ENCODE peak calls at places on chromosomes 7 and 10, in five cellular contexts. I is suprapubic skin; C is CD8-positive, alpha-beta memory T cell; H is right lobe of liver; S is thoracic aorta. W is an unnamed sample.

GRCh38 chr10:38146579-38147333 is 52.6 kb downstream of the ZNF37A start:
- DNase-seq in S (no peak), I (no peak), H (no peak), C (no peak), W (no peak)

GRCh38 chr7:107989618-107990373 is 13.2 kb downstream of the LAMB1 start:
- DNase-seq in I (no peak), C (no peak), S (no peak), H (no peak), W (no peak)

GRCh38 chr7:75762350-75762917 is 9.6 kb downstream of the CCL26 start:
- DNase-seq in H (no peak), S (no peak), I (no peak), C (no peak), W (no peak)

GRCh38 chr10:43202657-43203490 is 64.0 kb downstream of the RASGEF1A start:
- DNase-seq in S (no peak), I (peak; percentile 79), H (peak; percentile 63), C (peak; percentile 44), W (no peak)

GRCh38 chr10:132883391-132883881 is 58.9 kb downstream of the CFAP46 start:
- DNase-seq in C (no peak), S (no peak), I (peak; percentile 58), H (peak; percentile 27), W (no peak)

GRCh38 chr7:106070567-106071254 is 41.4 kb downstream of the SYPL1 start:
- DNase-seq in S (no peak), I (no peak), H (no peak), C (no peak), W (no peak)

GRCh38 chr10:21534611-21535493 is 820 bp downstream of the MLLT10 start:
- DNase-seq in S (no peak), I (no peak), C (peak; percentile 45), H (peak; percentile 76), W (peak; percentile 36)

GRCh38 chr7:50349963-50350944 is 45.7 kb downstream of the IKZF1 start:
- DNase-seq in H (no peak), C (peak; percentile 51), I (no peak), S (no peak), W (no peak)

GRCh38 chr10:131143425-131144165 is 167.9 kb downstream of the TCERG1L start:
- DNase-seq in H (no peak), I (no peak), C (no peak), S (no peak), W (peak; percentile 52)

GRCh38 chr10:88525371-88526079 is 57.6 kb downstream of the RNLS start:
- DNase-seq in H (no peak), C (no peak), S (no peak), I (no peak), W (no peak)

GRCh38 chr10:107081644-107082043 is 82.9 kb downstream of the SORCS1 start:
- DNase-seq in C (no peak), S (no peak), I (no peak), H (no peak), W (no peak)

GRCh38 chr10:131205556-131205955 is 106.0 kb downstream of the TCERG1L start:
- DNase-seq in S (no peak), C (no peak), I (peak; percentile 62), H (no peak), W (no peak)

GRCh38 chr10:118300266-118300665 is 41.9 kb downstream of the FAM204A start:
- DNase-seq in C (no peak), S (no peak), H (no peak), I (no peak), W (no peak)

GRCh38 chr7:102390697-102391484 is 5.3 kb upstream of the PRKRIP1 start:
- DNase-seq in H (peak; percentile 85), S (peak; percentile 25), C (peak; percentile 63), I (peak; percentile 90), W (peak; percentile 28)

GRCh38 chr7:44958645-44959344 is 20.0 kb downstream of the MYO1G start:
- DNase-seq in C (no peak), S (no peak), H (no peak), I (no peak), W (no peak)

GRCh38 chr7:142376356-142376997 is 118.6 kb upstream of the PRSS58 start:
- DNase-seq in C (no peak), S (no peak), H (no peak), I (no peak), W (no peak)

GRCh38 chr7:126776506-126776905 is 476.2 kb downstream of the GRM8 start:
- DNase-seq in C (no peak), H (no peak), I (no peak), S (no peak), W (no peak)

GRCh38 chr7:148303295-148304013 is 287.1 kb upstream of the C7orf33 start:
- DNase-seq in I (peak; percentile 82), H (no peak), C (no peak), S (peak; percentile 25), W (no peak)

GRCh38 chr10:18594574-18595156 is 56.7 kb downstream of the NSUN6 start:
- DNase-seq in S (no peak), C (no peak), H (no peak), I (no peak), W (no peak)

GRCh38 chr10:75034714-75035258 is 76.7 kb upstream of the SAMD8 start:
- DNase-seq in S (no peak), H (no peak), C (no peak), I (no peak), W (no peak)

GRCh38 chr10:133219782-133220181 is 10.2 kb upstream of the UTF1 start:
- DNase-seq in S (no peak), I (no peak), C (no peak), H (no peak), W (no peak)

GRCh38 chr7:10934292-10934691 is 39.4 kb upstream of the PHF14 start:
- DNase-seq in I (no peak), H (no peak), S (no peak), C (no peak), W (no peak)

GRCh38 chr7:145082366-145083240 is 246.8 kb upstream of the TPK1 start:
- DNase-seq in C (no peak), I (no peak), H (no peak), S (no peak), W (no peak)

GRCh38 chr7:80392229-80393169 is 119.4 kb downstream of the GNAT3 start:
- DNase-seq in H (peak; percentile 61), S (no peak), I (no peak), C (no peak), W (no peak)

GRCh38 chr7:104045183-104045582 is 55.7 kb upstream of the RELN start:
- DNase-seq in H (no peak), I (no peak), C (no peak), S (no peak), W (no peak)

GRCh38 chr10:96441126-96441905 is 72.4 kb downstream of the TLL2 start:
- DNase-seq in S (no peak), I (peak; percentile 35), H (no peak), C (no peak), W (no peak)
- H3K27ac ChIP-seq in S (no peak overlapping the region), I (no peak overlapping the region), H (no peak overlapping the region), C (no peak overlapping the region), W (no peak overlapping the region)

GRCh38 chr7:6162650-6163366 is 109.6 kb downstream of the CYTH3 start:
- DNase-seq in H (no peak), I (no peak), S (no peak), C (no peak), W (no peak)
- H3K27ac ChIP-seq in H (no peak overlapping the region), I (no peak overlapping the region), S (peak overlapping the region; percentile 87), C (no peak overlapping the region), W (no peak overlapping the region)

GRCh38 chr7:131057015-131057518 is 270.6 kb upstream of the MKLN1 start:
- DNase-seq in I (no peak), S (no peak), H (no peak), C (no peak), W (no peak)
- H3K27ac ChIP-seq in I (peak overlapping the region; percentile 60), S (no peak overlapping the region), H (peak overlapping the region; percentile 83), C (peak overlapping the region; percentile 58), W (peak overlapping the region; percentile 50)

GRCh38 chr7:156402255-156402654 is 238.3 kb upstream of the RNF32 start:
- DNase-seq in I (no peak), H (no peak), S (no peak), C (no peak), W (no peak)

GRCh38 chr7:156401617-156402016 is 239.0 kb upstream of the RNF32 start:
- DNase-seq in H (no peak), I (no peak), S (no peak), C (no peak), W (no peak)

GRCh38 chr7:156400046-156400445 is 240.5 kb upstream of the RNF32 start:
- DNase-seq in C (no peak), S (no peak), I (no peak), H (no peak), W (no peak)

GRCh38 chr7:156397249-156397648 is 243.3 kb upstream of the RNF32 start:
- DNase-seq in C (no peak), H (no peak), S (no peak), I (no peak), W (no peak)
- H3K27ac ChIP-seq in C (no peak overlapping the region), H (no peak overlapping the region), S (no peak overlapping the region), I (no peak overlapping the region), W (no peak overlapping the region)

GRCh38 chr10:13632879-13633437 is 46.2 kb downstream of the PRPF18 start:
- DNase-seq in C (no peak), H (no peak), I (no peak), S (no peak), W (no peak)
- H3K27ac ChIP-seq in C (no peak overlapping the region), H (no peak overlapping the region), I (peak overlapping the region; percentile 10), S (peak overlapping the region; percentile 0), W (peak overlapping the region; percentile 75)

W was measured in caudate nucleus.